ENCODE peak calls at places on chromosomes 2 and 18, in seven cellular contexts. F is uterus, U is esophagus muscularis mucosa, Y is ovary, I is upper lobe of left lung, G is tibial nerve, D is A549. J is an unnamed sample.

GRCh38 chr18:26357960-26358359 is 131.7 kb downstream of the TAF4B start:
- DNase-seq in I (no peak), D (no peak), U (no peak), F (no peak), G (no peak), Y (no peak), J (no peak)

GRCh38 chr2:24359129-24359528 is 1.2 kb downstream of the ITSN2 start:
- DNase-seq in Y (no peak), G (no peak), F (no peak), U (no peak), D (no peak), I (no peak), J (no peak)

GRCh38 chr2:216694201-216694825 is 1.0 kb downstream of the IGFBP5 start:
- DNase-seq in I (peak; percentile 89), Y (peak; percentile 49), D (peak; percentile 21), U (no peak), G (peak; percentile 43), F (peak; percentile 49), J (no peak)

GRCh38 chr18:34121157-34121807 is 103.4 kb downstream of the NOL4 start:
- DNase-seq in F (no peak), U (no peak), Y (no peak), I (no peak), D (no peak), G (no peak), J (no peak)

GRCh38 chr2:150191349-150191748 is 296.1 kb downstream of the RND3 start:
- DNase-seq in D (no peak), I (no peak), G (no peak), U (no peak), F (no peak), Y (no peak), J (no peak)

GRCh38 chr2:46909771-46910419 is 5.7 kb downstream of the MCFD2 start:
- DNase-seq in U (no peak), I (no peak), G (no peak), F (no peak), D (peak; percentile 75), Y (no peak), J (no peak)

GRCh38 chr2:27431395-27431794 is 3.0 kb downstream of the NRBP1 start:
- DNase-seq in I (no peak), Y (no peak), U (no peak), D (no peak), F (no peak), G (no peak), J (no peak)

GRCh38 chr2:216350214-216350789 is 22.0 kb downstream of the MARCHF4 start:
- DNase-seq in G (no peak), D (no peak), U (peak; percentile 66), I (no peak), Y (no peak), F (no peak), J (no peak)

GRCh38 chr2:130829020-130829419 is 7.7 kb upstream of the ARHGEF4 start:
- DNase-seq in I (peak; percentile 51), D (peak; percentile 55), U (no peak), G (no peak), Y (no peak), F (no peak), J (no peak)

GRCh38 chr2:99140860-99141109 is 722 bp upstream of the C2orf15 start:
- DNase-seq in U (no peak), D (no peak), I (no peak), G (no peak), F (no peak), Y (no peak), J (no peak)

GRCh38 chr2:85750509-85751299 is 3.1 kb upstream of the ATOH8 start:
- DNase-seq in D (peak; percentile 87), I (no peak), G (peak; percentile 64), U (no peak), F (peak; percentile 70), Y (peak; percentile 74), J (peak; percentile 30)

GRCh38 chr2:238117199-238118154 is 17.3 kb downstream of the ESPNL start:
- DNase-seq in D (no peak), Y (no peak), G (no peak), I (peak; percentile 52), U (no peak), F (no peak), J (no peak)

GRCh38 chr2:215138466-215138865 is at the start of gene ABCA12:
- DNase-seq in D (no peak), U (no peak), F (no peak), I (no peak), G (no peak), Y (no peak), J (no peak)
- H3K27ac ChIP-seq in D (peak within 1 kb of the TSS; percentile 74), U (no peak within 1 kb of the TSS), F (no peak within 1 kb of the TSS), I (no peak within 1 kb of the TSS), G (no peak within 1 kb of the TSS), Y (no peak within 1 kb of the TSS), J (peak within 1 kb of the TSS; percentile 73)

GRCh38 chr2:231487197-231487596 is 22.9 kb upstream of the NCL start:
- DNase-seq in G (no peak), I (no peak), Y (no peak), D (no peak), U (no peak), F (no peak), J (no peak)

GRCh38 chr2:231483398-231484329 is 19.4 kb upstream of the NCL start:
- DNase-seq in G (no peak), F (peak; percentile 41), D (no peak), Y (peak; percentile 43), U (no peak), I (peak; percentile 90), J (no peak)

GRCh38 chr2:231479455-231479854 is 15.2 kb upstream of the NCL start:
- DNase-seq in D (no peak), F (no peak), U (no peak), Y (no peak), I (no peak), G (no peak), J (no peak)

GRCh38 chr2:231480781-231481180 is 16.5 kb upstream of the NCL start:
- DNase-seq in Y (no peak), U (no peak), I (no peak), D (no peak), F (no peak), G (no peak), J (no peak)

GRCh38 chr2:231482806-231483391 is 18.6 kb upstream of the NCL start:
- DNase-seq in U (peak; percentile 94), Y (peak; percentile 80), G (peak; percentile 49), D (peak; percentile 87), F (peak; percentile 77), I (peak; percentile 96), J (no peak)
- H3K4me3 ChIP-seq in U (peak overlapping the region; percentile 58), Y (peak overlapping the region; percentile 42), G (peak overlapping the region; percentile 56), D (peak overlapping the region; percentile 27), F (peak overlapping the region; percentile 39), I (peak overlapping the region; percentile 55), J (peak overlapping the region; percentile 46)

DNA sequence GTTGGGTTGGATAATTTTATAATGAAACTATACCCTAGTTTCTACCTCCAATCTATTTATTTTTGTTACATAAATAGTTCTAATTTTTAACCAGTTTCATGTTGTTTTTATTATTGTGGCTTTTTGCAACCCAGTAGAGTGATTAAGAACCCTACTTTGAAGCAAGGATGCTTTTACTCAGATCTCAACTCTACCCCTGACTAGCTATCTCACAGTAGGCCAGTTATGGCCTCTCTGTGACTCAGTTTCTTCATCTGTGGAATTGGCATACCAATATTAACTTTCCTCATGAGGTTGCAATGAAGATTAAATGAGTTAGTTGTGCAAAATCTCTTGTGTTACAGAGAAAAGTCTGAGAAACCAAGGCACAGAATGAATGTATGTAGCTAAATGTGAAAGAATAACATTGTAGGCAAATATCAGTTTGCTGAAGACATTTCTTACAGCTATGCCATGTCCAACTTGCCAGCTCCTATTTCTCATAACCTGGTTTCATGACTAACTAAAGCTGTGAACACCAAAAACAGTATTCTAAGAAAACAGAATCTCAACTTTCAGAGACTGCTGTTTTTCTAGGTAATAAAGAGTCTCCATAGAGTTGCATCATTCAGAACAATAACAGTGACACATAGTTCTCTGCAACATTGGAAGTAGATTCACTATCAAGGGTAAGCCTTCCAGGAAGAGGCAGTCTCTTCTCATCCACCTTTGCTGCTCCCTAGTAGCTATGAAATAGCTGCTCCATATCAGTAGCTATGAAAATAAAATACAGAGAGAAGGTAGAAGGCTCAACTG is 33.2 kb upstream of the CYTIP start:
- DNase-seq in G (no peak), U (no peak), I (no peak), F (no peak), D (no peak), Y (no peak), J (no peak)
- TF ChIP-seq POLR2A in G (no peak), U (no peak), I (no peak), F (no peak), D (no peak), Y (no peak), J (no peak)

GRCh38 chr2:121194626-121195025 is 90.4 kb downstream of the TFCP2L1 start:
- DNase-seq in I (no peak), D (no peak), G (no peak), Y (no peak), U (no peak), F (no peak), J (no peak)

GRCh38 chr2:121195036-121195435 is 90.0 kb downstream of the TFCP2L1 start:
- DNase-seq in F (no peak), G (no peak), U (no peak), D (no peak), Y (no peak), I (no peak), J (no peak)

GRCh38 chr2:121191191-121192170 is 93.5 kb downstream of the TFCP2L1 start:
- DNase-seq in U (no peak), G (no peak), I (no peak), F (no peak), Y (no peak), D (no peak), J (no peak)

GRCh38 chr2:121192576-121192975 is 92.4 kb downstream of the TFCP2L1 start:
- DNase-seq in G (no peak), Y (no peak), U (no peak), F (no peak), D (no peak), I (no peak), J (no peak)

DNA sequence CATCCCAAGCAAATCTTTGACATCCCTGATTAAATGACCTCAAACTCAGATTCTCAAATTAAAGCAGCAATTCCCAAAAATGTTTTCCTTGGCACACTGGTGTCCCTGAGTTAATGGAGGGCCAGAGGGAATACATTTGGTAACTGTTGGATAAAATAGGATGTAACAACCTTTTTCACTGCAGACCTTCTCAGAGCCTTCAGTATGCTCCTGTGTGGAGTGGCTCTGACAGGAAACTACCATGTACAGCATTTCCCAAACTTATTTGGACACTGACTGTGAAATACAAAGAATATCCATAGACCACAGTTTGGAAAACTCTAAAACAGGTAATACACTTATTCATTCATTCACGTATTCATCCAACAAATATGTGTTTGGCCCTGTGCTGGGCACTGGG is 91.8 kb downstream of the TFCP2L1 start:
- DNase-seq in Y (no peak), F (no peak), U (no peak), D (no peak), I (no peak), G (no peak), J (no peak)
- H3K27ac ChIP-seq in Y (no peak overlapping the region), F (no peak overlapping the region), U (no peak overlapping the region), D (peak overlapping the region; percentile 24), I (no peak overlapping the region), G (no peak overlapping the region), J (no peak overlapping the region)

DNA sequence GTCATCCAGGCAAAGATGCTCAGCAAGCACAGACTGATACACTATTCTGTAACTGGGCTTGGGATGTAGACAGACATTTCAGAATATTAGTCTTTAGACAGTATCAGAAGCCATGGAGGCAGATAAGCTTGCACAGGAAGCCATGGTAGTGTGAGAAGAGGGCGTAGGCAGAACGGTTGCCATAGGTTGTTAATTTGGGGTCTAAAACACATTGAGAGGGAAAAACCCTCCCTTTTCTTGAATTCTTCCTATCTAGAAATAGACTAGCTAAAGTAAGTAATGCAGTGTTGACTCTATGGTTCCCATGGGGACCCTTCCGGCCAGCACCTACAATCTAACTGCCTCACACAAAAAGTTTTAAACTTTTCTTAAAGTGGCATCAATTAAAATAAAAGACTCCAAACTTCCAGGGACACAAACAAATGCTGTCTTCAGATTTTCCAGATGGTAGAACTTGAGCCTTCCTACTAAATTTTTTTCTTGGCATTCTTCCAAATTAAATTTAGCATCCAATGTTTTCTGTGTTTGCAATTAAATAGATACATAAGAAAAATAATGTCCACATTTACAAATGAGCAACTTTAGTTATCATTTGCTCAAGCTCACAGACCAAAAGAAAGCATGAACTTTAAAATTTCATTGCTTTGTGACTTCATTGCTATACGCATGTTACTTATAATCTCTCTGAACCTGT is 1.9 kb downstream of the PRKRA start:
- DNase-seq in D (no peak), I (no peak), U (no peak), Y (no peak), G (no peak), F (no peak), J (no peak)
- H3K4me3 ChIP-seq in D (peak overlapping the region; percentile 61), I (peak overlapping the region; percentile 80), U (no peak overlapping the region), Y (peak overlapping the region; percentile 86), G (peak overlapping the region; percentile 99), F (no peak overlapping the region), J (peak overlapping the region; percentile 77)

J was measured in esophagus squamous epithelium.